ENCODE peak calls at places on chromosomes 12 and 14, in eight cellular contexts. One of them, this sample, is unnamed.

GRCh38 chr12:79333144-79333543 is 357.6 kb downstream of the PAWR start:
- DNase-seq in stromal cell of bone marrow: no peak
- DNase-seq in NCI-H510A treated with DMSO at 0.1 percent for 48 hours: no peak
- DNase-seq in BJ: no peak
- DNase-seq in A549: no peak
- DNase-seq in fibroblast of gingiva: no peak
- DNase-seq in Karpas-422: no peak
- DNase-seq in CD14-positive monocyte: no peak
- DNase-seq in this sample: no peak

GRCh38 chr14:24274101-24274543 is 2.7 kb upstream of the RABGGTA start:
- DNase-seq in stromal cell of bone marrow: no peak
- DNase-seq in NCI-H510A treated with DMSO at 0.1 percent for 48 hours: no peak
- DNase-seq in BJ: no peak
- DNase-seq in A549: no peak
- DNase-seq in fibroblast of gingiva: no peak
- DNase-seq in Karpas-422: peak
- DNase-seq in CD14-positive monocyte: peak
- DNase-seq in this sample: peak

GRCh38 chr14:99118046-99118721 is 153.8 kb downstream of the BCL11B start:
- DNase-seq in stromal cell of bone marrow: no peak
- DNase-seq in NCI-H510A treated with DMSO at 0.1 percent for 48 hours: no peak
- DNase-seq in BJ: no peak
- DNase-seq in A549: no peak
- DNase-seq in fibroblast of gingiva: no peak
- DNase-seq in Karpas-422: no peak
- DNase-seq in CD14-positive monocyte: no peak
- DNase-seq in this sample: no peak

GRCh38 chr12:80183939-80184338 is 84.6 kb downstream of the OTOGL start:
- DNase-seq in stromal cell of bone marrow: no peak
- DNase-seq in NCI-H510A treated with DMSO at 0.1 percent for 48 hours: no peak
- DNase-seq in BJ: no peak
- DNase-seq in A549: no peak
- DNase-seq in fibroblast of gingiva: peak
- DNase-seq in Karpas-422: no peak
- DNase-seq in CD14-positive monocyte: no peak
- DNase-seq in this sample: no peak

GRCh38 chr12:122908915-122909314 is 13.0 kb upstream of the VPS37B start:
- DNase-seq in stromal cell of bone marrow: no peak
- DNase-seq in NCI-H510A treated with DMSO at 0.1 percent for 48 hours: no peak
- DNase-seq in BJ: no peak
- DNase-seq in A549: no peak
- DNase-seq in fibroblast of gingiva: no peak
- DNase-seq in Karpas-422: no peak
- DNase-seq in CD14-positive monocyte: no peak
- DNase-seq in this sample: no peak

GRCh38 chr12:450438-450837 is 9.3 kb upstream of the B4GALNT3 start:
- DNase-seq in stromal cell of bone marrow: no peak
- DNase-seq in NCI-H510A treated with DMSO at 0.1 percent for 48 hours: no peak
- DNase-seq in BJ: no peak
- DNase-seq in A549: no peak
- DNase-seq in fibroblast of gingiva: no peak
- DNase-seq in Karpas-422: no peak
- DNase-seq in CD14-positive monocyte: no peak
- DNase-seq in this sample: no peak

GRCh38 chr12:50635356-50635755 is 128.5 kb upstream of the ATF1 start:
- DNase-seq in stromal cell of bone marrow: no peak
- DNase-seq in NCI-H510A treated with DMSO at 0.1 percent for 48 hours: peak
- DNase-seq in BJ: no peak
- DNase-seq in A549: no peak
- DNase-seq in fibroblast of gingiva: no peak
- DNase-seq in Karpas-422: no peak
- DNase-seq in CD14-positive monocyte: no peak
- DNase-seq in this sample: peak

GRCh38 chr12:108375986-108376663 is 37.0 kb upstream of the CMKLR1 start:
- DNase-seq in stromal cell of bone marrow: no peak
- DNase-seq in NCI-H510A treated with DMSO at 0.1 percent for 48 hours: no peak
- DNase-seq in BJ: no peak
- DNase-seq in A549: no peak
- DNase-seq in fibroblast of gingiva: peak
- DNase-seq in Karpas-422: no peak
- DNase-seq in CD14-positive monocyte: no peak
- DNase-seq in this sample: no peak

GRCh38 chr12:109739747-109740693 is 26.4 kb downstream of the FAM222A start:
- DNase-seq in stromal cell of bone marrow: no peak
- DNase-seq in NCI-H510A treated with DMSO at 0.1 percent for 48 hours: no peak
- DNase-seq in BJ: no peak
- DNase-seq in A549: no peak
- DNase-seq in fibroblast of gingiva: no peak
- DNase-seq in Karpas-422: peak
- DNase-seq in CD14-positive monocyte: peak
- DNase-seq in this sample: no peak

GRCh38 chr14:60204104-60204842 is 39.1 kb upstream of the DHRS7 start:
- DNase-seq in stromal cell of bone marrow: no peak
- DNase-seq in NCI-H510A treated with DMSO at 0.1 percent for 48 hours: no peak
- DNase-seq in BJ: no peak
- DNase-seq in A549: no peak
- DNase-seq in fibroblast of gingiva: no peak
- DNase-seq in Karpas-422: peak
- DNase-seq in CD14-positive monocyte: no peak
- DNase-seq in this sample: no peak

GRCh38 chr12:12660201-12660600 is 35.8 kb downstream of the GPR19 start:
- DNase-seq in stromal cell of bone marrow: no peak
- DNase-seq in NCI-H510A treated with DMSO at 0.1 percent for 48 hours: no peak
- DNase-seq in BJ: no peak
- DNase-seq in A549: no peak
- DNase-seq in fibroblast of gingiva: peak
- DNase-seq in Karpas-422: no peak
- DNase-seq in CD14-positive monocyte: no peak
- DNase-seq in this sample: no peak

GRCh38 chr12:104165801-104166200 is 27.8 kb upstream of the NFYB start:
- DNase-seq in stromal cell of bone marrow: no peak
- DNase-seq in NCI-H510A treated with DMSO at 0.1 percent for 48 hours: no peak
- DNase-seq in BJ: no peak
- DNase-seq in A549: no peak
- DNase-seq in fibroblast of gingiva: no peak
- DNase-seq in Karpas-422: no peak
- DNase-seq in CD14-positive monocyte: no peak
- DNase-seq in this sample: no peak

GRCh38 chr14:100295376-100296105 is 10.7 kb downstream of the SLC25A29 start:
- DNase-seq in stromal cell of bone marrow: no peak
- DNase-seq in NCI-H510A treated with DMSO at 0.1 percent for 48 hours: no peak
- DNase-seq in BJ: no peak
- DNase-seq in A549: no peak
- DNase-seq in fibroblast of gingiva: no peak
- DNase-seq in Karpas-422: no peak
- DNase-seq in CD14-positive monocyte: no peak
- DNase-seq in this sample: no peak

GRCh38 chr12:50222275-50222783 is 55.2 kb upstream of the CERS5 start:
- DNase-seq in stromal cell of bone marrow: peak
- DNase-seq in NCI-H510A treated with DMSO at 0.1 percent for 48 hours: peak
- DNase-seq in BJ: peak
- DNase-seq in A549: no peak
- DNase-seq in fibroblast of gingiva: peak
- DNase-seq in Karpas-422: peak
- DNase-seq in CD14-positive monocyte: no peak
- DNase-seq in this sample: peak

GRCh38 chr12:121723200-121723599 is 10.6 kb downstream of the TMEM120B start:
- DNase-seq in stromal cell of bone marrow: no peak
- DNase-seq in NCI-H510A treated with DMSO at 0.1 percent for 48 hours: no peak
- DNase-seq in BJ: no peak
- DNase-seq in A549: no peak
- DNase-seq in fibroblast of gingiva: no peak
- DNase-seq in Karpas-422: no peak
- DNase-seq in CD14-positive monocyte: no peak
- DNase-seq in this sample: no peak

GRCh38 chr12:93348568-93349435 is 28.9 kb upstream of the NUDT4 start:
- DNase-seq in stromal cell of bone marrow: no peak
- DNase-seq in NCI-H510A treated with DMSO at 0.1 percent for 48 hours: no peak
- DNase-seq in BJ: no peak
- DNase-seq in A549: no peak
- DNase-seq in fibroblast of gingiva: no peak
- DNase-seq in Karpas-422: no peak
- DNase-seq in CD14-positive monocyte: no peak
- DNase-seq in this sample: no peak

GRCh38 chr12:31736472-31736871 is 7.7 kb upstream of the AMN1 start:
- DNase-seq in stromal cell of bone marrow: peak
- DNase-seq in NCI-H510A treated with DMSO at 0.1 percent for 48 hours: no peak
- DNase-seq in BJ: peak
- DNase-seq in A549: no peak
- DNase-seq in fibroblast of gingiva: no peak
- DNase-seq in Karpas-422: no peak
- DNase-seq in CD14-positive monocyte: peak
- DNase-seq in this sample: no peak

GRCh38 chr12:6133642-6134041 is 9.2 kb upstream of the VWF start:
- DNase-seq in stromal cell of bone marrow: no peak
- DNase-seq in NCI-H510A treated with DMSO at 0.1 percent for 48 hours: no peak
- DNase-seq in BJ: no peak
- DNase-seq in A549: no peak
- DNase-seq in fibroblast of gingiva: no peak
- DNase-seq in Karpas-422: no peak
- DNase-seq in CD14-positive monocyte: no peak
- DNase-seq in this sample: no peak

GRCh38 chr12:120847392-120848157 is 56.6 kb downstream of the SPPL3 start:
- DNase-seq in stromal cell of bone marrow: no peak
- DNase-seq in NCI-H510A treated with DMSO at 0.1 percent for 48 hours: no peak
- DNase-seq in BJ: no peak
- DNase-seq in A549: no peak
- DNase-seq in fibroblast of gingiva: no peak
- DNase-seq in Karpas-422: peak
- DNase-seq in CD14-positive monocyte: no peak
- DNase-seq in this sample: no peak

GRCh38 chr12:109740694-109741245 is 27.1 kb downstream of the FAM222A start:
- DNase-seq in stromal cell of bone marrow: no peak
- DNase-seq in NCI-H510A treated with DMSO at 0.1 percent for 48 hours: no peak
- DNase-seq in BJ: no peak
- DNase-seq in A549: no peak
- DNase-seq in fibroblast of gingiva: no peak
- DNase-seq in Karpas-422: no peak
- DNase-seq in CD14-positive monocyte: peak
- DNase-seq in this sample: no peak

GRCh38 chr14:100775351-100775830 is 48.7 kb downstream of the DLK1 start:
- DNase-seq in stromal cell of bone marrow: no peak
- DNase-seq in NCI-H510A treated with DMSO at 0.1 percent for 48 hours: no peak
- DNase-seq in BJ: no peak
- DNase-seq in A549: no peak
- DNase-seq in fibroblast of gingiva: no peak
- DNase-seq in Karpas-422: no peak
- DNase-seq in CD14-positive monocyte: no peak
- DNase-seq in this sample: no peak

GRCh38 chr12:92295523-92295922 is 149.9 kb upstream of the BTG1 start:
- DNase-seq in stromal cell of bone marrow: peak
- DNase-seq in NCI-H510A treated with DMSO at 0.1 percent for 48 hours: no peak
- DNase-seq in BJ: no peak
- DNase-seq in A549: no peak
- DNase-seq in fibroblast of gingiva: no peak
- DNase-seq in Karpas-422: no peak
- DNase-seq in CD14-positive monocyte: no peak
- DNase-seq in this sample: no peak

GRCh38 chr12:50618864-50619609 is 114.3 kb downstream of the DIP2B start:
- DNase-seq in stromal cell of bone marrow: no peak
- DNase-seq in NCI-H510A treated with DMSO at 0.1 percent for 48 hours: peak
- DNase-seq in BJ: no peak
- DNase-seq in A549: no peak
- DNase-seq in fibroblast of gingiva: no peak
- DNase-seq in Karpas-422: no peak
- DNase-seq in CD14-positive monocyte: no peak
- DNase-seq in this sample: no peak

GRCh38 chr12:20183563-20183962 is 184.8 kb upstream of the PDE3A start:
- DNase-seq in stromal cell of bone marrow: no peak
- DNase-seq in NCI-H510A treated with DMSO at 0.1 percent for 48 hours: no peak
- DNase-seq in BJ: no peak
- DNase-seq in A549: no peak
- DNase-seq in fibroblast of gingiva: no peak
- DNase-seq in Karpas-422: no peak
- DNase-seq in CD14-positive monocyte: no peak
- DNase-seq in this sample: no peak

GRCh38 chr14:85601246-85601645 is 71.3 kb downstream of the FLRT2 start:
- DNase-seq in stromal cell of bone marrow: no peak
- DNase-seq in NCI-H510A treated with DMSO at 0.1 percent for 48 hours: no peak
- DNase-seq in BJ: no peak
- DNase-seq in A549: no peak
- DNase-seq in fibroblast of gingiva: peak
- DNase-seq in Karpas-422: no peak
- DNase-seq in CD14-positive monocyte: no peak
- DNase-seq in this sample: no peak

GRCh38 chr12:113071063-113071426 is 14.5 kb downstream of the DTX1 start:
- DNase-seq in stromal cell of bone marrow: no peak
- DNase-seq in NCI-H510A treated with DMSO at 0.1 percent for 48 hours: no peak
- DNase-seq in BJ: no peak
- DNase-seq in A549: no peak
- DNase-seq in fibroblast of gingiva: no peak
- DNase-seq in Karpas-422: no peak
- DNase-seq in CD14-positive monocyte: no peak
- DNase-seq in this sample: no peak